ENCODE peak calls at places on chromosomes 5 and 9, in ten cellular contexts. One of them, this sample, is unnamed.

GRCh38 chr5:78467744-78468357 is 107.4 kb downstream of the SCAMP1 start:
- DNase-seq in spleen: no peak
- DNase-seq in GM12878: peak; percentile 3
- DNase-seq in tibial nerve: no peak
- DNase-seq in testis: no peak
- DNase-seq in ovary: no peak
- DNase-seq in upper lobe of left lung: no peak
- DNase-seq in uterus: no peak
- DNase-seq in HepG2: peak; percentile 31
- DNase-seq in H1: no peak
- DNase-seq in this sample: no peak

GRCh38 chr9:88266416-88266815 is 121.8 kb upstream of the SPIN1 start:
- DNase-seq in spleen: no peak
- DNase-seq in GM12878: no peak
- DNase-seq in tibial nerve: no peak
- DNase-seq in testis: no peak
- DNase-seq in ovary: no peak
- DNase-seq in upper lobe of left lung: no peak
- DNase-seq in uterus: no peak
- DNase-seq in HepG2: no peak
- DNase-seq in H1: no peak
- DNase-seq in this sample: no peak

GRCh38 chr9:81826541-81826906 is 101.7 kb upstream of the SPATA31D4 start:
- DNase-seq in spleen: no peak
- DNase-seq in GM12878: no peak
- DNase-seq in tibial nerve: peak; percentile 62
- DNase-seq in testis: no peak
- DNase-seq in ovary: no peak
- DNase-seq in upper lobe of left lung: no peak
- DNase-seq in uterus: no peak
- DNase-seq in HepG2: no peak
- DNase-seq in H1: no peak
- DNase-seq in this sample: no peak

GRCh38 chr9:94866770-94867169 is 140.3 kb downstream of the AOPEP start:
- DNase-seq in spleen: no peak
- DNase-seq in GM12878: no peak
- DNase-seq in tibial nerve: no peak
- DNase-seq in testis: no peak
- DNase-seq in ovary: no peak
- DNase-seq in upper lobe of left lung: no peak
- DNase-seq in uterus: no peak
- DNase-seq in HepG2: no peak
- DNase-seq in H1: no peak
- DNase-seq in this sample: no peak

GRCh38 chr5:125342938-125343401 is 596.5 kb upstream of the ZNF608 start:
- DNase-seq in spleen: no peak
- DNase-seq in GM12878: no peak
- DNase-seq in tibial nerve: no peak
- DNase-seq in testis: no peak
- DNase-seq in ovary: no peak
- DNase-seq in upper lobe of left lung: no peak
- DNase-seq in uterus: no peak
- DNase-seq in HepG2: no peak
- DNase-seq in H1: no peak
- DNase-seq in this sample: no peak

GRCh38 chr9:32401471-32401870 is 17.0 kb downstream of the ACO1 start:
- DNase-seq in spleen: no peak
- DNase-seq in GM12878: no peak
- DNase-seq in tibial nerve: no peak
- DNase-seq in testis: no peak
- DNase-seq in ovary: no peak
- DNase-seq in upper lobe of left lung: no peak
- DNase-seq in uterus: no peak
- DNase-seq in HepG2: no peak
- DNase-seq in H1: no peak
- DNase-seq in this sample: no peak

GRCh38 chr9:76365028-76365427 is 29.2 kb downstream of the RFK start:
- DNase-seq in spleen: no peak
- DNase-seq in GM12878: no peak
- DNase-seq in tibial nerve: no peak
- DNase-seq in testis: no peak
- DNase-seq in ovary: no peak
- DNase-seq in upper lobe of left lung: no peak
- DNase-seq in uterus: no peak
- DNase-seq in HepG2: peak; percentile 78
- DNase-seq in H1: no peak
- DNase-seq in this sample: no peak

GRCh38 chr5:177100714-177101121 is 14.0 kb downstream of the FGFR4 start:
- DNase-seq in spleen: no peak
- DNase-seq in GM12878: no peak
- DNase-seq in tibial nerve: no peak
- DNase-seq in testis: no peak
- DNase-seq in ovary: no peak
- DNase-seq in upper lobe of left lung: peak; percentile 56
- DNase-seq in uterus: no peak
- DNase-seq in HepG2: no peak
- DNase-seq in H1: no peak
- DNase-seq in this sample: no peak

GRCh38 chr9:20048437-20048836 is 259.6 kb upstream of the SLC24A2 start:
- DNase-seq in spleen: no peak
- DNase-seq in GM12878: no peak
- DNase-seq in tibial nerve: no peak
- DNase-seq in testis: no peak
- DNase-seq in ovary: no peak
- DNase-seq in upper lobe of left lung: no peak
- DNase-seq in uterus: no peak
- DNase-seq in HepG2: no peak
- DNase-seq in H1: no peak
- DNase-seq in this sample: no peak

GRCh38 chr5:8845316-8845715 is 700.6 kb downstream of the SEMA5A start:
- DNase-seq in spleen: no peak
- DNase-seq in GM12878: no peak
- DNase-seq in tibial nerve: no peak
- DNase-seq in testis: no peak
- DNase-seq in ovary: no peak
- DNase-seq in upper lobe of left lung: no peak
- DNase-seq in uterus: no peak
- DNase-seq in HepG2: no peak
- DNase-seq in H1: no peak
- DNase-seq in this sample: no peak

GRCh38 chr5:143105216-143105905 is 298.1 kb downstream of the NR3C1 start:
- DNase-seq in spleen: no peak
- DNase-seq in GM12878: no peak
- DNase-seq in tibial nerve: no peak
- DNase-seq in testis: no peak
- DNase-seq in ovary: no peak
- DNase-seq in upper lobe of left lung: no peak
- DNase-seq in uterus: no peak
- DNase-seq in HepG2: no peak
- DNase-seq in H1: no peak
- DNase-seq in this sample: no peak

GRCh38 chr5:10306114-10306513 is 1.6 kb downstream of the CMBL start:
- DNase-seq in spleen: no peak
- DNase-seq in GM12878: no peak
- DNase-seq in tibial nerve: no peak
- DNase-seq in testis: no peak
- DNase-seq in ovary: no peak
- DNase-seq in upper lobe of left lung: no peak
- DNase-seq in uterus: no peak
- DNase-seq in HepG2: no peak
- DNase-seq in H1: no peak
- DNase-seq in this sample: no peak

GRCh38 chr5:44568519-44568918 is 179.3 kb upstream of the FGF10 start:
- DNase-seq in spleen: no peak
- DNase-seq in GM12878: no peak
- DNase-seq in tibial nerve: no peak
- DNase-seq in testis: no peak
- DNase-seq in ovary: no peak
- DNase-seq in upper lobe of left lung: no peak
- DNase-seq in uterus: no peak
- DNase-seq in HepG2: no peak
- DNase-seq in H1: no peak
- DNase-seq in this sample: no peak

GRCh38 chr5:116971131-116971530 is 396.5 kb upstream of the SEMA6A start:
- DNase-seq in spleen: no peak
- DNase-seq in GM12878: no peak
- DNase-seq in tibial nerve: no peak
- DNase-seq in testis: no peak
- DNase-seq in ovary: no peak
- DNase-seq in upper lobe of left lung: no peak
- DNase-seq in uterus: no peak
- DNase-seq in HepG2: no peak
- DNase-seq in H1: no peak
- DNase-seq in this sample: no peak
- H3K4me3 ChIP-seq in spleen: no peak overlapping the region
- H3K4me3 ChIP-seq in GM12878: no peak overlapping the region
- H3K4me3 ChIP-seq in tibial nerve: no peak overlapping the region
- H3K4me3 ChIP-seq in testis: no peak overlapping the region
- H3K4me3 ChIP-seq in ovary: no peak overlapping the region
- H3K4me3 ChIP-seq in upper lobe of left lung: no peak overlapping the region
- H3K4me3 ChIP-seq in uterus: no peak overlapping the region
- H3K4me3 ChIP-seq in HepG2: no peak overlapping the region
- H3K4me3 ChIP-seq in H1: no peak overlapping the region
- H3K4me3 ChIP-seq in this sample: no peak overlapping the region

GRCh38 chr9:133556354-133556753 is 21.9 kb downstream of the ADAMTSL2 start:
- DNase-seq in spleen: no peak
- DNase-seq in GM12878: no peak
- DNase-seq in tibial nerve: no peak
- DNase-seq in testis: no peak
- DNase-seq in ovary: no peak
- DNase-seq in upper lobe of left lung: no peak
- DNase-seq in uterus: no peak
- DNase-seq in HepG2: no peak
- DNase-seq in H1: no peak
- DNase-seq in this sample: no peak

GRCh38 chr9:133554729-133555128 is 20.2 kb downstream of the ADAMTSL2 start:
- DNase-seq in spleen: no peak
- DNase-seq in GM12878: no peak
- DNase-seq in tibial nerve: no peak
- DNase-seq in testis: no peak
- DNase-seq in ovary: no peak
- DNase-seq in upper lobe of left lung: peak; percentile 45
- DNase-seq in uterus: no peak
- DNase-seq in HepG2: no peak
- DNase-seq in H1: no peak
- DNase-seq in this sample: no peak

GRCh38 chr9:133560311-133560710 is 25.8 kb downstream of the ADAMTSL2 start:
- DNase-seq in spleen: no peak
- DNase-seq in GM12878: no peak
- DNase-seq in tibial nerve: no peak
- DNase-seq in testis: peak; percentile 66
- DNase-seq in ovary: no peak
- DNase-seq in upper lobe of left lung: peak; percentile 62
- DNase-seq in uterus: no peak
- DNase-seq in HepG2: no peak
- DNase-seq in H1: no peak
- DNase-seq in this sample: no peak

GRCh38 chr9:133558191-133559126 is 24.0 kb downstream of the ADAMTSL2 start:
- DNase-seq in spleen: no peak
- DNase-seq in GM12878: peak; percentile 32
- DNase-seq in tibial nerve: no peak
- DNase-seq in testis: no peak
- DNase-seq in ovary: no peak
- DNase-seq in upper lobe of left lung: peak; percentile 66
- DNase-seq in uterus: no peak
- DNase-seq in HepG2: peak; percentile 68
- DNase-seq in H1: no peak
- DNase-seq in this sample: no peak

GRCh38 chr9:133557581-133557980 is 23.1 kb downstream of the ADAMTSL2 start:
- DNase-seq in spleen: no peak
- DNase-seq in GM12878: no peak
- DNase-seq in tibial nerve: no peak
- DNase-seq in testis: no peak
- DNase-seq in ovary: no peak
- DNase-seq in upper lobe of left lung: no peak
- DNase-seq in uterus: no peak
- DNase-seq in HepG2: no peak
- DNase-seq in H1: no peak
- DNase-seq in this sample: no peak
- H3K27ac ChIP-seq in spleen: peak overlapping the region; percentile 50
- H3K27ac ChIP-seq in GM12878: no peak overlapping the region
- H3K27ac ChIP-seq in tibial nerve: peak overlapping the region; percentile 16
- H3K27ac ChIP-seq in testis: no peak overlapping the region
- H3K27ac ChIP-seq in ovary: no peak overlapping the region
- H3K27ac ChIP-seq in upper lobe of left lung: peak overlapping the region; percentile 64
- H3K27ac ChIP-seq in uterus: no peak overlapping the region
- H3K27ac ChIP-seq in HepG2: no peak overlapping the region
- H3K27ac ChIP-seq in H1: no peak overlapping the region
- H3K27ac ChIP-seq in this sample: peak overlapping the region; percentile 57

DNA sequence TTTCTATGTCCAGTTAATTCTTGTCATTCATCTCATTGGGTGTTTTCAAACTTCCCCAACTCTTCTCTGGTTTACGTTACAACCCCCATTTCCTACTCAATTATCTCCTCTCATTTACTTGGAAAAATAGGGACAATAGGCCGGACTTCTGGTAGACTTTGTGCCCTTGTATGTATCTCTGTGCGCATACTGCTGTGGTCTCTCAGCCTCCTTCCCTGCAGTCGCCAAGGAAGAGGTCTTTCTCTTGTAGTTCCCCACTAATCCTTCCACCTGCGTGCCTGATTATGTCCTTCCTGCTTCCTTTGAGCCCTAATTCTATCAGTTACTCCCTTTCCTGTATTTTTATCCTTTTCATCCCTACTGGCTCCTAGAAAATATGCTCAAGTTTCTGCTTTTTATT is 176.3 kb downstream of the GDNF start:
- DNase-seq in spleen: no peak
- DNase-seq in GM12878: no peak
- DNase-seq in tibial nerve: no peak
- DNase-seq in testis: no peak
- DNase-seq in ovary: no peak
- DNase-seq in upper lobe of left lung: no peak
- DNase-seq in uterus: no peak
- DNase-seq in HepG2: no peak
- DNase-seq in H1: no peak
- DNase-seq in this sample: no peak
- TF ChIP-seq POLR2A in spleen: no peak
- TF ChIP-seq POLR2A in GM12878: no peak
- TF ChIP-seq POLR2A in tibial nerve: no peak
- TF ChIP-seq POLR2A in testis: no peak
- TF ChIP-seq POLR2A in ovary: no peak
- TF ChIP-seq POLR2A in upper lobe of left lung: no peak
- TF ChIP-seq POLR2A in uterus: no peak
- TF ChIP-seq POLR2A in HepG2: no peak
- TF ChIP-seq POLR2A in H1: no peak
- TF ChIP-seq POLR2A in this sample: no peak

GRCh38 chr5:88507261-88507660 is 238.6 kb upstream of the TMEM161B start:
- DNase-seq in spleen: no peak
- DNase-seq in GM12878: no peak
- DNase-seq in tibial nerve: no peak
- DNase-seq in testis: no peak
- DNase-seq in ovary: no peak
- DNase-seq in upper lobe of left lung: no peak
- DNase-seq in uterus: no peak
- DNase-seq in HepG2: no peak
- DNase-seq in H1: no peak
- DNase-seq in this sample: no peak

GRCh38 chr5:88502179-88503064 is 233.8 kb upstream of the TMEM161B start:
- DNase-seq in spleen: no peak
- DNase-seq in GM12878: peak; percentile 20
- DNase-seq in tibial nerve: no peak
- DNase-seq in testis: no peak
- DNase-seq in ovary: no peak
- DNase-seq in upper lobe of left lung: no peak
- DNase-seq in uterus: no peak
- DNase-seq in HepG2: no peak
- DNase-seq in H1: no peak
- DNase-seq in this sample: no peak

GRCh38 chr5:88503065-88503394 is 234.4 kb upstream of the TMEM161B start:
- DNase-seq in spleen: no peak
- DNase-seq in GM12878: no peak
- DNase-seq in tibial nerve: no peak
- DNase-seq in testis: no peak
- DNase-seq in ovary: no peak
- DNase-seq in upper lobe of left lung: no peak
- DNase-seq in uterus: no peak
- DNase-seq in HepG2: no peak
- DNase-seq in H1: no peak
- DNase-seq in this sample: no peak
- H3K4me3 ChIP-seq in spleen: peak overlapping the region; percentile 58
- H3K4me3 ChIP-seq in GM12878: peak overlapping the region; percentile 57
- H3K4me3 ChIP-seq in tibial nerve: peak overlapping the region; percentile 8
- H3K4me3 ChIP-seq in testis: peak overlapping the region; percentile 40
- H3K4me3 ChIP-seq in ovary: peak overlapping the region; percentile 44
- H3K4me3 ChIP-seq in upper lobe of left lung: no peak overlapping the region
- H3K4me3 ChIP-seq in uterus: peak overlapping the region; percentile 36
- H3K4me3 ChIP-seq in HepG2: no peak overlapping the region
- H3K4me3 ChIP-seq in H1: no peak overlapping the region
- H3K4me3 ChIP-seq in this sample: peak overlapping the region; percentile 35

This sample was measured in Peyer's patch.